ENCODE peak calls at places on chromosomes 3 and 15, in eight cellular contexts. Q is ELR; R is neural crest cell; E is HEK293T; T is stimulated activated CD8-positive, alpha-beta memory T cell treated with anti-CD3 and anti-CD28 coated beads, Interleukin-7, amount 100 ng/mL, for 1 hour; N is mesendoderm; U is KG1; J is tibial artery. O is an unnamed sample.

GRCh38 chr15:77461486-77461885 is 40.8 kb downstream of the HMG20A start:
- DNase-seq in Q (peak; percentile 41), R (no peak), E (no peak), T (no peak), N (peak; percentile 79), U (no peak), J (no peak), O (no peak)

GRCh38 chr15:84961707-84962106 is 19.9 kb upstream of the PDE8A start:
- DNase-seq in Q (peak; percentile 55), R (no peak), E (no peak), T (no peak), N (no peak), U (no peak), J (no peak), O (no peak)

GRCh38 chr15:88649286-88649733 is 10.5 kb downstream of the ISG20 start:
- DNase-seq in Q (peak; percentile 97), R (peak; percentile 16), E (no peak), T (peak; percentile 45), N (peak; percentile 63), U (no peak), J (peak; percentile 71), O (no peak)

GRCh38 chr15:41568350-41569017 is 9.5 kb downstream of the TYRO3 start:
- DNase-seq in Q (no peak), R (peak; percentile 54), E (no peak), T (no peak), N (peak; percentile 99), U (no peak), J (no peak), O (no peak)

GRCh38 chr3:145219355-145220196 is 941.4 kb downstream of the PLOD2 start:
- DNase-seq in Q (no peak), R (no peak), E (no peak), T (no peak), N (no peak), U (no peak), J (no peak), O (no peak)

GRCh38 chr15:89654311-89654761 is 931 bp downstream of the KIF7 start:
- DNase-seq in Q (peak; percentile 86), R (no peak), E (no peak), T (no peak), N (no peak), U (no peak), J (peak; percentile 63), O (no peak)

GRCh38 chr3:187807086-187807862 is 62.0 kb upstream of the BCL6 start:
- DNase-seq in Q (peak; percentile 72), R (no peak), E (no peak), T (no peak), N (no peak), U (no peak), J (no peak), O (no peak)

GRCh38 chr3:52891615-52892081 is 5.7 kb downstream of the STIMATE start:
- DNase-seq in Q (no peak), R (no peak), E (no peak), T (no peak), N (no peak), U (no peak), J (no peak), O (no peak)

GRCh38 chr15:78907577-78907976 is 34.9 kb downstream of the MORF4L1 start:
- DNase-seq in Q (peak; percentile 40), R (no peak), E (peak; percentile 53), T (no peak), N (peak; percentile 73), U (no peak), J (no peak), O (no peak)

GRCh38 chr15:75164625-75165024 is 37.1 kb upstream of the C15orf39 start:
- DNase-seq in Q (no peak), R (no peak), E (no peak), T (no peak), N (no peak), U (no peak), J (no peak), O (no peak)

GRCh38 chr3:113441051-113441770 is at the start of gene CFAP44:
- DNase-seq in Q (peak; percentile 61), R (peak; percentile 49), E (no peak), T (peak; percentile 23), N (peak; percentile 91), U (no peak), J (peak; percentile 75), O (peak; percentile 79)

GRCh38 chr3:158434412-158435038 is 136.5 kb upstream of the MLF1 start:
- DNase-seq in Q (peak; percentile 76), R (peak; percentile 54), E (peak; percentile 51), T (no peak), N (peak; percentile 77), U (peak; percentile 53), J (peak; percentile 71), O (no peak)

GRCh38 chr3:160180581-160181216 is 44.5 kb upstream of the C3orf80 start:
- DNase-seq in Q (peak; percentile 52), R (no peak), E (peak; percentile 36), T (no peak), N (peak; percentile 30), U (peak; percentile 20), J (no peak), O (no peak)

GRCh38 chr15:80401471-80401870 is 2.7 kb upstream of the ARNT2 start:
- DNase-seq in Q (no peak), R (no peak), E (no peak), T (no peak), N (no peak), U (no peak), J (no peak), O (no peak)

GRCh38 chr3:154192225-154192624 is 71.0 kb downstream of the ARHGEF26 start:
- DNase-seq in Q (no peak), R (no peak), E (no peak), T (no peak), N (no peak), U (no peak), J (no peak), O (no peak)

GRCh38 chr3:147838650-147839049 is 429.5 kb downstream of the ZIC1 start:
- DNase-seq in Q (peak; percentile 39), R (no peak), E (no peak), T (no peak), N (peak; percentile 49), U (no peak), J (no peak), O (no peak)

GRCh38 chr3:157239082-157239704 is 79.2 kb upstream of the CCNL1 start:
- DNase-seq in Q (peak; percentile 76), R (peak; percentile 68), E (peak; percentile 69), T (peak; percentile 19), N (peak; percentile 79), U (peak; percentile 11), J (no peak), O (peak; percentile 73)

GRCh38 chr15:86634992-86635608 is 555.4 kb downstream of the AGBL1 start:
- DNase-seq in Q (no peak), R (no peak), E (no peak), T (no peak), N (no peak), U (no peak), J (no peak), O (no peak)

GRCh38 chr15:29859981-29860745 is 37.9 kb upstream of the TJP1 start:
- DNase-seq in Q (peak; percentile 82), R (no peak), E (no peak), T (no peak), N (no peak), U (no peak), J (no peak), O (no peak)

GRCh38 chr3:62659660-62660059 is 215.6 kb downstream of the CADPS start:
- DNase-seq in Q (no peak), R (no peak), E (no peak), T (no peak), N (peak; percentile 28), U (no peak), J (no peak), O (no peak)

GRCh38 chr3:194257030-194257657 is 94.0 kb downstream of the CPN2 start:
- DNase-seq in Q (no peak), R (no peak), E (no peak), T (no peak), N (no peak), U (no peak), J (no peak), O (no peak)

GRCh38 chr15:40594429-40594836 is 384 bp downstream of the KNL1 start:
- DNase-seq in Q (peak; percentile 69), R (peak; percentile 61), E (peak; percentile 46), T (no peak), N (no peak), U (no peak), J (peak; percentile 70), O (peak; percentile 70)

GRCh38 chr3:66270726-66271125 is 49.9 kb downstream of the SLC25A26 start:
- DNase-seq in Q (no peak), R (no peak), E (no peak), T (no peak), N (no peak), U (no peak), J (no peak), O (no peak)

GRCh38 chr3:186823391-186823790 is 17.1 kb upstream of the RFC4 start:
- DNase-seq in Q (peak; percentile 60), R (no peak), E (no peak), T (no peak), N (no peak), U (no peak), J (no peak), O (no peak)

GRCh38 chr15:78341057-78341763 is 1.1 kb downstream of the CRABP1 start:
- DNase-seq in Q (peak; percentile 16), R (no peak), E (no peak), T (no peak), N (peak; percentile 80), U (no peak), J (no peak), O (no peak)

GRCh38 chr3:65330072-65330471 is 642.3 kb upstream of the ADAMTS9 start:
- DNase-seq in Q (no peak), R (no peak), E (no peak), T (no peak), N (no peak), U (no peak), J (no peak), O (no peak)

O was measured in right lobe of liver.